ENCODE peak calls at places on chromosome 16, in four cellular contexts. X is HCT116, W is fibroblast of lung, P is astrocyte. M is an unnamed sample.

GRCh38 chr16:3935921-3936320 is 55.4 kb upstream of the CREBBP start:
- DNase-seq in X (no peak), W (no peak), P (no peak), M (no peak)

GRCh38 chr16:69150146-69150865 is 17.9 kb downstream of the UTP4 start:
- DNase-seq in X (peak), W (peak), P (peak), M (peak)

GRCh38 chr16:67481561-67482259 is 753 bp upstream of the ATP6V0D1 start:
- DNase-seq in X (no peak), W (peak), P (peak), M (no peak)

GRCh38 chr16:80931985-80932720 is 74.5 kb downstream of the CMC2 start:
- DNase-seq in X (no peak), W (peak), P (peak), M (peak)

GRCh38 chr16:74213372-74213771 is 83.2 kb upstream of the PSMD7 start:
- DNase-seq in X (no peak), W (no peak), P (no peak), M (no peak)

GRCh38 chr16:74771656-74772315 is 2.8 kb downstream of the FA2H start:
- DNase-seq in X (no peak), W (no peak), P (no peak), M (no peak)

GRCh38 chr16:70421473-70422311 is 17.2 kb downstream of the ST3GAL2 start:
- DNase-seq in X (no peak), W (no peak), P (no peak), M (no peak)

GRCh38 chr16:68396481-68396880 is 51.8 kb downstream of the SMPD3 start:
- DNase-seq in X (peak), W (peak), P (peak), M (peak)

GRCh38 chr16:79042886-79043285 is 557.7 kb downstream of the MAF start:
- DNase-seq in X (no peak), W (no peak), P (no peak), M (no peak)

GRCh38 chr16:14013571-14014283 is 57.4 kb upstream of the MRTFB start:
- DNase-seq in X (no peak), W (peak), P (peak), M (no peak)

GRCh38 chr16:81901483-81901882 is 109.8 kb downstream of the SDR42E1 start:
- DNase-seq in X (no peak), W (peak), P (no peak), M (no peak)

GRCh38 chr16:30820952-30821421 is 34.0 kb upstream of the ZNF629 start:
- DNase-seq in X (no peak), W (no peak), P (no peak), M (no peak)

GRCh38 chr16:76459111-76459510 is 181.9 kb downstream of the CNTNAP4 start:
- DNase-seq in X (no peak), W (no peak), P (no peak), M (no peak)

GRCh38 chr16:23149993-23150364 is 727 bp upstream of the USP31 start:
- DNase-seq in X (no peak), W (no peak), P (no peak), M (no peak)
- H2AFZ ChIP-seq in X (peak), W (peak), P (peak), M (peak)

GRCh38 chr16:89115216-89115949 is 21.7 kb downstream of the ACSF3 start:
- DNase-seq in X (no peak), W (no peak), P (peak), M (no peak)
- H3K9ac ChIP-seq in X (no peak), W (no peak), P (peak), M (no peak)

DNA sequence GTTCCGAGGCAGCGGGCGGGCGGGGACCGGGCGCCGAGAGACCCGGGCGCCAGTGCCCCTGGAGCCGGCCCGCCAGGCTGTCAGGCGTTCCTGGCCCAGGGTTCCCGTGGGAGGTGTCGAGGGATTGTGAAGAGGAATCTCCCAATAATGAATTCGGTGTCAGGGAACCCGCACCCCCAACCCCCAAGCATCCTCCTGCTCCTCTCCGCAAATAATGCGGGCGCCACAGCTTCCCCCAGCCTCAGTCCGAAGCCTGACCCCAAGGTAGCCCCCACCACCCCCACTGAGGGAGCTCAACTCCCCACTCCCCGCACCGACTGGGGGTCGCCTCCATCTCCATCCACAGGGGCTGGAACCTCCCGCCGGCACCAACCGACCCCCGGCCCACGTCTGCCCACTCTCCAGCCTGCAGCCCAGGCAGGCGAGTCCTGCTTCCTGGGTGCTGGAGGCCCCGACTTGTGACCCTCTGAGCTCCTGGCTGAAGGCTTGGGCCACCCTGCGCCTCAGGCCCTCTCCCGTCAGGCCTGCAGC is 641 bp upstream of the CASKIN1 start:
- DNase-seq in X (no peak), W (no peak), P (no peak), M (no peak)
- TF ChIP-seq EZH2 in X (no peak), W (peak), P (peak), M (no peak)

GRCh38 chr16:89035013-89035697 is 58.1 kb upstream of the CBFA2T3 start:
- DNase-seq in X (no peak), W (no peak), P (no peak), M (peak)

GRCh38 chr16:89033304-89033703 is 56.3 kb upstream of the CBFA2T3 start:
- DNase-seq in X (no peak), W (no peak), P (no peak), M (no peak)

GRCh38 chr16:89035698-89036570 is 57.7 kb upstream of the ACSF3 start:
- DNase-seq in X (no peak), W (no peak), P (no peak), M (no peak)

GRCh38 chr16:89033796-89034572 is 57.0 kb upstream of the CBFA2T3 start:
- DNase-seq in X (no peak), W (no peak), P (no peak), M (no peak)

DNA sequence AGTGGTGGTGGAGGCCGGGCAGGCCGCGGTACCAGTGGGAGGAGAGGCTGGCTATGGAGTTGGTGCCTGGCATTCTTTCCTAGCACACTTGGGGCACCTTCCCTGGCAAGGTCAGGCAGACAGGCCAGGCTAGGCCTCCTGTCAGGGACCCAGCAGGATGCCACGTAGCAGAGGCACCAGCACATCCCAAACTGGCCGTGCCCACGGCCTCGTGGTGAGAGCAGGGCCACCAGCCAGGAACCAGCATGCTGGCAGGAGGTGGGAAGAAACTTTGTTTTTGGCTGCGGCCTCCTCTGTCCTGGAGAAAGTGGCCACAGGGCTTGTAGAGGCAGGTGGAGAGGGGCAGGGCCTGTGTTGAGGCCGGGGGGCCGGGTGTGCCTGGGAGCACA is 57.6 kb upstream of the CBFA2T3 start:
- DNase-seq in X (no peak), W (no peak), P (no peak), M (no peak)
- H2AFZ ChIP-seq in X (no peak), W (no peak), P (no peak), M (no peak)

DNA sequence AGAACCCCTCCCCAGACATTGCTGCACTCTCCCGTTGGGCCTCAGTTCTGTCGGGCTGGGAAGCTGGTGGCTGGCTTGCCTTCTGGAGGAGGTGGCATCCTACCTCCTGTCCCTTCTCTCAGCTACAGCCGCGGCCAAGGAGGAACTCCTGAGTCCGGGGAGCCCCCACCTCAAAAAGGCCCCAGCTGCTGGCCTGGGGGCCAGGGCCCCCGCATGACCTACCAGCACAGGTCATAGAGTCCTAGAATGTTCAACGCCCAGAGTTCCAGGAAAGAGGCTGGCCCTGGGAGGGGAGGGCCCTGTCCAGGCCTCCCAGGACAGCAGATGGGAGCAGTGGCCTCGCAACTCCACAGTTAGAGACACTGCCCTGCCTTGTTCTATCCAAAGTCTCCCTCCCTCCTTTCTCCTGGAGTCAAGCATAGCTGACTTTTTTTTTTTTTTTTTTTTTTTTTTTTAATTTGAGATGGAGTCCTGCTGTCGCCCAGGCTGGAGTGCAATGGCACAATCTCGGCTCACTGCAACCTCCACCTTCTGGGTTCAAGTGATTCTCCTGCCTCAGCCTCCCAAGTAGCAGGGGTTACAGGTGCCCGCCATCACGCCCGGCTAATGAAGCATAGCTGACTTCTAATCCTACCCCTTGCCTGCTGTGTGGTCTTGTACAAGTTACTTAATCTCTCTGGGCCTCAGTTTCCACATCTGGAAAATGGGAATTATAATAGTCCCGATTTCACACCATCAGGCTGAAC is 7.1 kb downstream of the CARHSP1 start:
- DNase-seq in X (no peak), W (no peak), P (no peak), M (no peak)
- H3K9ac ChIP-seq in X (no peak), W (no peak), P (no peak), M (no peak)

GRCh38 chr16:85232369-85233142 is 120.3 kb upstream of the CIBAR2 start:
- DNase-seq in X (no peak), W (no peak), P (no peak), M (no peak)
- TF ChIP-seq EZH2 in X (no peak), W (no peak), P (no peak), M (no peak)